ENCODE peak calls at places on chromosomes 5 and 9, in six cellular contexts. One of them, this sample, is unnamed.

GRCh38 chr5:33734541-33734940 is 157.2 kb downstream of the ADAMTS12 start:
- DNase-seq in H1: no peak
- DNase-seq in transverse colon: no peak
- DNase-seq in body of pancreas: no peak
- DNase-seq in breast epithelium: no peak
- DNase-seq in IMR-90: peak
- DNase-seq in this sample: no peak

GRCh38 chr5:24633705-24634325 is 11.0 kb downstream of the CDH10 start:
- DNase-seq in H1: no peak
- DNase-seq in transverse colon: no peak
- DNase-seq in body of pancreas: peak
- DNase-seq in breast epithelium: no peak
- DNase-seq in IMR-90: peak
- DNase-seq in this sample: peak

GRCh38 chr5:132136906-132137305 is 63.3 kb downstream of the CSF2 start:
- DNase-seq in H1: no peak
- DNase-seq in transverse colon: no peak
- DNase-seq in body of pancreas: no peak
- DNase-seq in breast epithelium: no peak
- DNase-seq in IMR-90: peak
- DNase-seq in this sample: no peak

GRCh38 chr9:32571969-32572899 is 725 bp downstream of the NDUFB6 start:
- DNase-seq in H1: peak
- DNase-seq in transverse colon: peak
- DNase-seq in body of pancreas: peak
- DNase-seq in breast epithelium: no peak
- DNase-seq in IMR-90: peak
- DNase-seq in this sample: peak

GRCh38 chr5:78260771-78261170 is 33.7 kb downstream of the AP3B1 start:
- DNase-seq in H1: no peak
- DNase-seq in transverse colon: no peak
- DNase-seq in body of pancreas: no peak
- DNase-seq in breast epithelium: no peak
- DNase-seq in IMR-90: peak
- DNase-seq in this sample: no peak

GRCh38 chr9:111118256-111118950 is 80.1 kb upstream of the LPAR1 start:
- DNase-seq in H1: no peak
- DNase-seq in transverse colon: no peak
- DNase-seq in body of pancreas: no peak
- DNase-seq in breast epithelium: no peak
- DNase-seq in IMR-90: peak
- DNase-seq in this sample: no peak

GRCh38 chr9:20217596-20217995 is 404.7 kb downstream of the MLLT3 start:
- DNase-seq in H1: no peak
- DNase-seq in transverse colon: no peak
- DNase-seq in body of pancreas: no peak
- DNase-seq in breast epithelium: no peak
- DNase-seq in IMR-90: no peak
- DNase-seq in this sample: no peak

GRCh38 chr5:80755634-80756033 is 100.9 kb upstream of the DHFR start:
- DNase-seq in H1: no peak
- DNase-seq in transverse colon: no peak
- DNase-seq in body of pancreas: no peak
- DNase-seq in breast epithelium: no peak
- DNase-seq in IMR-90: no peak
- DNase-seq in this sample: no peak

GRCh38 chr5:66744040-66744439 is 147.8 kb downstream of the MAST4 start:
- DNase-seq in H1: no peak
- DNase-seq in transverse colon: no peak
- DNase-seq in body of pancreas: no peak
- DNase-seq in breast epithelium: no peak
- DNase-seq in IMR-90: peak
- DNase-seq in this sample: peak

GRCh38 chr5:38468202-38468656 is 88.2 kb downstream of the LIFR start:
- DNase-seq in H1: no peak
- DNase-seq in transverse colon: no peak
- DNase-seq in body of pancreas: peak
- DNase-seq in breast epithelium: no peak
- DNase-seq in IMR-90: peak
- DNase-seq in this sample: no peak

GRCh38 chr5:168712280-168712924 is 133.2 kb upstream of the PANK3 start:
- DNase-seq in H1: no peak
- DNase-seq in transverse colon: no peak
- DNase-seq in body of pancreas: peak
- DNase-seq in breast epithelium: no peak
- DNase-seq in IMR-90: peak
- DNase-seq in this sample: no peak

GRCh38 chr5:52993367-52993766 is 4.2 kb downstream of the ITGA2 start:
- DNase-seq in H1: no peak
- DNase-seq in transverse colon: no peak
- DNase-seq in body of pancreas: no peak
- DNase-seq in breast epithelium: no peak
- DNase-seq in IMR-90: no peak
- DNase-seq in this sample: no peak

GRCh38 chr5:65152131-65152530 is 329.6 kb downstream of the ADAMTS6 start:
- DNase-seq in H1: no peak
- DNase-seq in transverse colon: peak
- DNase-seq in body of pancreas: no peak
- DNase-seq in breast epithelium: no peak
- DNase-seq in IMR-90: peak
- DNase-seq in this sample: no peak

GRCh38 chr9:114898741-114899140 is 31.6 kb downstream of the TNFSF8 start:
- DNase-seq in H1: no peak
- DNase-seq in transverse colon: peak
- DNase-seq in body of pancreas: peak
- DNase-seq in breast epithelium: no peak
- DNase-seq in IMR-90: no peak
- DNase-seq in this sample: no peak

GRCh38 chr9:21972361-21972760 is 21.8 kb downstream of the CDKN2A start:
- DNase-seq in H1: no peak
- DNase-seq in transverse colon: no peak
- DNase-seq in body of pancreas: no peak
- DNase-seq in breast epithelium: no peak
- DNase-seq in IMR-90: no peak
- DNase-seq in this sample: no peak

GRCh38 chr5:19104963-19105362 is 883.0 kb downstream of the CDH18 start:
- DNase-seq in H1: no peak
- DNase-seq in transverse colon: no peak
- DNase-seq in body of pancreas: no peak
- DNase-seq in breast epithelium: no peak
- DNase-seq in IMR-90: no peak
- DNase-seq in this sample: no peak

GRCh38 chr9:636931-637591 is 204.4 kb upstream of the DMRT1 start:
- DNase-seq in H1: no peak
- DNase-seq in transverse colon: no peak
- DNase-seq in body of pancreas: no peak
- DNase-seq in breast epithelium: no peak
- DNase-seq in IMR-90: peak
- DNase-seq in this sample: no peak

GRCh38 chr5:129101794-129102193 is 7.2 kb downstream of the ISOC1 start:
- DNase-seq in H1: no peak
- DNase-seq in transverse colon: no peak
- DNase-seq in body of pancreas: no peak
- DNase-seq in breast epithelium: no peak
- DNase-seq in IMR-90: no peak
- DNase-seq in this sample: no peak

GRCh38 chr9:131727795-131728545 is 11.9 kb downstream of the RAPGEF1 start:
- DNase-seq in H1: no peak
- DNase-seq in transverse colon: no peak
- DNase-seq in body of pancreas: no peak
- DNase-seq in breast epithelium: no peak
- DNase-seq in IMR-90: no peak
- DNase-seq in this sample: no peak
- TF ChIP-seq POLR2A in H1: no peak
- TF ChIP-seq POLR2A in transverse colon: no peak
- TF ChIP-seq POLR2A in body of pancreas: no peak
- TF ChIP-seq POLR2A in breast epithelium: no peak
- TF ChIP-seq POLR2A in IMR-90: no peak
- TF ChIP-seq POLR2A in this sample: no peak

GRCh38 chr5:71587709-71588532 is 781 bp downstream of the MCCC2 start:
- DNase-seq in H1: peak
- DNase-seq in transverse colon: no peak
- DNase-seq in body of pancreas: peak
- DNase-seq in breast epithelium: no peak
- DNase-seq in IMR-90: no peak
- DNase-seq in this sample: peak

GRCh38 chr5:71588533-71588885 is 1.4 kb downstream of the MCCC2 start:
- DNase-seq in H1: no peak
- DNase-seq in transverse colon: no peak
- DNase-seq in body of pancreas: no peak
- DNase-seq in breast epithelium: no peak
- DNase-seq in IMR-90: no peak
- DNase-seq in this sample: no peak

GRCh38 chr5:71586052-71586940 is 844 bp upstream of the MCCC2 start:
- DNase-seq in H1: no peak
- DNase-seq in transverse colon: no peak
- DNase-seq in body of pancreas: no peak
- DNase-seq in breast epithelium: no peak
- DNase-seq in IMR-90: peak
- DNase-seq in this sample: peak

GRCh38 chr5:71589903-71590302 is 2.8 kb downstream of the MCCC2 start:
- DNase-seq in H1: no peak
- DNase-seq in transverse colon: no peak
- DNase-seq in body of pancreas: no peak
- DNase-seq in breast epithelium: no peak
- DNase-seq in IMR-90: no peak
- DNase-seq in this sample: no peak

GRCh38 chr5:71586941-71587708 is at the start of gene MCCC2:
- DNase-seq in H1: peak
- DNase-seq in transverse colon: peak
- DNase-seq in body of pancreas: peak
- DNase-seq in breast epithelium: peak
- DNase-seq in IMR-90: peak
- DNase-seq in this sample: peak
- TF ChIP-seq POLR2A in H1: peak
- TF ChIP-seq POLR2A in transverse colon: peak
- TF ChIP-seq POLR2A in body of pancreas: peak
- TF ChIP-seq POLR2A in breast epithelium: peak
- TF ChIP-seq POLR2A in IMR-90: peak
- TF ChIP-seq POLR2A in this sample: peak

GRCh38 chr9:96417051-96417586 is 1.1 kb downstream of the ZNF367 start:
- DNase-seq in H1: peak
- DNase-seq in transverse colon: peak
- DNase-seq in body of pancreas: peak
- DNase-seq in breast epithelium: peak
- DNase-seq in IMR-90: peak
- DNase-seq in this sample: peak

GRCh38 chr9:96417610-96418073 is 528 bp downstream of the ZNF367 start:
- DNase-seq in H1: no peak
- DNase-seq in transverse colon: peak
- DNase-seq in body of pancreas: no peak
- DNase-seq in breast epithelium: no peak
- DNase-seq in IMR-90: no peak
- DNase-seq in this sample: no peak

GRCh38 chr9:96418920-96419690 is 935 bp upstream of the ZNF367 start:
- DNase-seq in H1: peak
- DNase-seq in transverse colon: peak
- DNase-seq in body of pancreas: peak
- DNase-seq in breast epithelium: no peak
- DNase-seq in IMR-90: peak
- DNase-seq in this sample: peak

GRCh38 chr9:96419691-96419969 is 1.5 kb upstream of the ZNF367 start:
- DNase-seq in H1: no peak
- DNase-seq in transverse colon: no peak
- DNase-seq in body of pancreas: no peak
- DNase-seq in breast epithelium: no peak
- DNase-seq in IMR-90: no peak
- DNase-seq in this sample: peak

DNA sequence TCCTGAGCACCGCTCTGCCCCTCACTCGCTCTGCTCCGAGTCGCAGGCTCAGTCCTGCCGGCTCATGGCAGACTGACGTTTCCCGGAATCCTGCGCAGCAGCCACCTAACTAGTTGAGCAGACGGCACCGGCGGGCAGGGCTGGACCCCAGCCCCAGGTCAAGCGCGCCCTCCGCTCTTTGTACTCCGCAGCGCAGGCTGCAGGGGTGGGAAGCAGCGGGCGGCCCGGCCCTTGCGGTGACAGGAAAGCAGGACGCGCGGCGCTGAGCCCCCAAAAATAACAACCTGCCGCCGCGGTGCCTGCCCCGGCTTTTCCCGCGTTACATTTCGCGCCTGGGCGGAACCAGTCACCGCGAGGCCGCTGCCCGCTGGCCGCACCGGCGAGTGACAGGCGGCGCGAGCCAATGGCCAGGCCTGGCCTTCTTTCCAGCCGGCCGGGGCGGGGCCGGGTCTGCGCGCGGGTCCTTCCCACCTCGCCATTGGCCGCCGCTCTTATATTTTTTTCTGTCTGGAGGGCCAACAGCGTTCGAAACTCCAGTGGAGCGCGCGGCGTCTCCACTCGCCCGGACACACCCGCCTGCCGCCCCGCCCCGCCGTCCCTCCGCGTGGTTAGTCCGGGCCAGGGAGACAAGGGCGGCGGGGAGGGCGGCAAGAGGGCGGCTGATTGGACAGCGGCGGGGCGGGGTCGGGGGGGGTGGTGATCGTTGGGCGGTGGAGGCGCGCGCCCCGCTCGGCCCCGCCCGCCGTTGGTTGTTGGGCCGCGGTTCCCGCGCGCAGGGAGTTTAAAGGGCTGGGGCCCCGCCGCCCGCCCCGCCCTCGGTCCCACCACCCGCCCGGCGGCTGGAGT is at the start of gene ZNF367:
- DNase-seq in H1: peak
- DNase-seq in transverse colon: peak
- DNase-seq in body of pancreas: peak
- DNase-seq in breast epithelium: peak
- DNase-seq in IMR-90: peak
- DNase-seq in this sample: peak
- TF ChIP-seq POLR2A in H1: peak
- TF ChIP-seq POLR2A in transverse colon: peak
- TF ChIP-seq POLR2A in body of pancreas: no peak
- TF ChIP-seq POLR2A in breast epithelium: no peak
- TF ChIP-seq POLR2A in IMR-90: no peak
- TF ChIP-seq POLR2A in this sample: peak

DNA sequence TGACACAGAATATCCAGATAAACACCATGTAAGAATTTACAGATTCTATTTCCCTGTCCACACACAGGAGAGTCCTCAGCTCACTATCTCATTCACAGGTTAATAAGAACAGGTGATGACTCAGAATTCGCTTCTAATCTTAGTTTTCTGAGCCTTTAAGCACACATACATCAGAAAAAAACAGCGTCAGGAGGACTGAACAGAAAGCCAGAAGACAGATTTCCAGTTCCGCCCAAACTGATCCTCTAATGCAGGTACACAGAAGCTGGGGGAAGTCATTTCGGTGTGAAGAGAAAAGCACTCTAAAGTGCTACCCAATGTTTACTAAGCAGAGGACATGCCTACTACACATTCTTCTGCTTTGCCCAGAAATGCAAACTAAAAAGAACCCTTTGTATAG is 1.6 kb downstream of the CEMIP2 start:
- DNase-seq in H1: no peak
- DNase-seq in transverse colon: no peak
- DNase-seq in body of pancreas: peak
- DNase-seq in breast epithelium: no peak
- DNase-seq in IMR-90: no peak
- DNase-seq in this sample: peak
- TF ChIP-seq POLR2A in H1: no peak
- TF ChIP-seq POLR2A in transverse colon: no peak
- TF ChIP-seq POLR2A in body of pancreas: no peak
- TF ChIP-seq POLR2A in breast epithelium: no peak
- TF ChIP-seq POLR2A in IMR-90: no peak
- TF ChIP-seq POLR2A in this sample: no peak

This sample was measured in erythroblast.